ENCODE peak calls at places on chromosome 10, in four cellular contexts. Z, Y, X and V are unnamed samples.

GRCh38 chr10:60384708-60385398 is 4.8 kb downstream of the ANK3 start:
- DNase-seq in Z (no peak), Y (peak), X (peak), V (peak)

GRCh38 chr10:70619271-70620019 is 16.9 kb upstream of the PRF1 start:
- DNase-seq in Z (peak), Y (no peak), X (peak), V (peak)

GRCh38 chr10:71816931-71817631 is 34.0 kb downstream of the PSAP start:
- DNase-seq in Z (no peak), Y (no peak), X (no peak), V (no peak)

GRCh38 chr10:13099144-13099665 is 758 bp upstream of the OPTN start:
- DNase-seq in Z (peak), Y (peak), X (peak), V (peak)

GRCh38 chr10:63713191-63714144 is 192.3 kb downstream of the REEP3 start:
- DNase-seq in Z (peak), Y (peak), X (no peak), V (peak)

GRCh38 chr10:51368943-51369342 is 294.7 kb downstream of the PRKG1 start:
- DNase-seq in Z (peak), Y (no peak), X (no peak), V (no peak)

GRCh38 chr10:130761032-130761575 is 550.4 kb downstream of the TCERG1L start:
- DNase-seq in Z (no peak), Y (no peak), X (no peak), V (no peak)

GRCh38 chr10:118448744-118449143 is 106.6 kb upstream of the FAM204A start:
- DNase-seq in Z (no peak), Y (no peak), X (no peak), V (no peak)

GRCh38 chr10:31620236-31621151 is 301.5 kb downstream of the ZEB1 start:
- DNase-seq in Z (peak), Y (peak), X (peak), V (peak)

GRCh38 chr10:127948791-127949190 is 41.9 kb downstream of the PTPRE start:
- DNase-seq in Z (no peak), Y (no peak), X (no peak), V (no peak)

GRCh38 chr10:6002809-6003500 is 25.6 kb upstream of the IL15RA start:
- DNase-seq in Z (no peak), Y (no peak), X (no peak), V (no peak)

GRCh38 chr10:17026686-17027485 is 102.7 kb downstream of the CUBN start:
- DNase-seq in Z (no peak), Y (no peak), X (peak), V (peak)

GRCh38 chr10:22453948-22454347 is 108.7 kb downstream of the SPAG6 start:
- DNase-seq in Z (no peak), Y (no peak), X (no peak), V (no peak)

GRCh38 chr10:124561206-124561605 is 99.6 kb downstream of the LHPP start:
- DNase-seq in Z (no peak), Y (no peak), X (no peak), V (no peak)

GRCh38 chr10:89332092-89332633 is 4.4 kb downstream of the IFIT3 start:
- DNase-seq in Z (no peak), Y (peak), X (peak), V (peak)

GRCh38 chr10:6014241-6014761 is 37.0 kb upstream of the IL15RA start:
- DNase-seq in Z (peak), Y (peak), X (peak), V (peak)

GRCh38 chr10:98242823-98243222 is 25.2 kb downstream of the LOXL4 start:
- DNase-seq in Z (no peak), Y (no peak), X (peak), V (peak)